ENCODE peak calls at places on chromosomes 12 and 14, in seven cellular contexts. K, F, I, B, U, H and S are unnamed samples.
A peak's percentile ranks its signal among the peaks of the same experiment; 100 is the strongest.

GRCh38 chr14:88515499-88516221 is 39.1 kb downstream of the PTPN21 start:
- DNase-seq in U (no peak), K (no peak), B (no peak), H (no peak), F (no peak), I (no peak), S (no peak)

GRCh38 chr14:59630281-59630963 is 53.8 kb upstream of the CCDC175 start:
- DNase-seq in F (no peak), K (no peak), H (no peak), I (no peak), B (no peak), U (no peak), S (peak; percentile 9)

GRCh38 chr14:98197933-98198332 is 1074.1 kb downstream of the BCL11B start:
- DNase-seq in U (no peak), H (no peak), K (no peak), I (no peak), B (no peak), F (no peak), S (no peak)

GRCh38 chr14:104664588-104664987 is 24.8 kb upstream of the INF2 start:
- DNase-seq in U (no peak), F (no peak), K (no peak), I (no peak), H (no peak), B (no peak), S (no peak)

GRCh38 chr14:49641697-49642129 is 6.7 kb upstream of the DNAAF2 start:
- DNase-seq in H (peak; percentile 75), I (no peak), K (no peak), B (no peak), F (no peak), U (no peak), S (peak; percentile 36)

GRCh38 chr12:23949212-23950010 is at the start of gene SOX5:
- DNase-seq in I (peak; percentile 28), U (no peak), F (no peak), K (no peak), B (no peak), H (peak; percentile 28), S (peak; percentile 75)

GRCh38 chr14:63276016-63276415 is 42.7 kb downstream of the GPHB5 start:
- DNase-seq in B (no peak), F (no peak), I (no peak), K (no peak), H (no peak), U (no peak), S (no peak)

GRCh38 chr12:95102916-95103671 is 29.7 kb upstream of the NR2C1 start:
- DNase-seq in H (no peak), K (peak; percentile 88), I (no peak), B (peak; percentile 92), F (no peak), U (no peak), S (peak; percentile 89)

GRCh38 chr12:105480162-105480561 is 149.7 kb downstream of the C12orf75 start:
- DNase-seq in F (no peak), B (no peak), I (no peak), U (no peak), H (no peak), K (no peak), S (no peak)

GRCh38 chr14:103663506-103663905 is 34.5 kb downstream of the KLC1 start:
- DNase-seq in U (no peak), H (no peak), F (no peak), K (no peak), I (no peak), B (no peak), S (no peak)

GRCh38 chr12:131007031-131007793 is 53.5 kb downstream of the ADGRD1 start:
- DNase-seq in U (no peak), H (peak; percentile 41), I (no peak), F (no peak), K (no peak), B (no peak), S (no peak)

GRCh38 chr12:29053567-29053966 is 95.5 kb upstream of the FAR2 start:
- DNase-seq in U (no peak), F (no peak), K (no peak), I (no peak), H (no peak), B (no peak), S (no peak)

GRCh38 chr14:71206766-71207371 is 299.6 kb downstream of the PCNX1 start:
- DNase-seq in I (no peak), K (no peak), F (peak; percentile 66), H (peak; percentile 26), U (no peak), B (no peak), S (peak; percentile 88)

GRCh38 chr12:47576256-47576655 is 129.6 kb downstream of the RPAP3 start:
- DNase-seq in H (no peak), K (no peak), U (no peak), I (no peak), B (no peak), F (no peak), S (no peak)

GRCh38 chr12:60173213-60174170 is 577.7 kb downstream of the SLC16A7 start:
- DNase-seq in K (no peak), H (no peak), F (no peak), I (no peak), B (no peak), U (no peak), S (no peak)

GRCh38 chr12:130281157-130281799 is 56.4 kb upstream of the PIWIL1 start:
- DNase-seq in U (no peak), K (no peak), H (no peak), F (no peak), I (no peak), B (no peak), S (no peak)

GRCh38 chr12:44287545-44287944 is 451.7 kb downstream of the TMEM117 start:
- DNase-seq in F (no peak), K (no peak), B (no peak), I (no peak), H (no peak), U (no peak), S (no peak)

GRCh38 chr12:102029148-102029547 is 32.6 kb downstream of the WASHC3 start:
- DNase-seq in B (no peak), K (no peak), H (no peak), I (no peak), F (no peak), U (no peak), S (no peak)

GRCh38 chr14:98008381-98009113 is 1211.4 kb downstream of the VRK1 start:
- DNase-seq in I (no peak), B (no peak), F (no peak), U (no peak), K (no peak), H (no peak), S (no peak)

GRCh38 chr12:91874086-91874865 is 271.4 kb downstream of the BTG1 start:
- DNase-seq in B (no peak), U (no peak), F (no peak), K (no peak), H (no peak), I (no peak), S (no peak)

GRCh38 chr14:39268393-39268792 is 34.7 kb downstream of the MIA2 start:
- DNase-seq in I (no peak), H (no peak), F (no peak), K (no peak), B (no peak), U (no peak), S (peak; percentile 29)

GRCh38 chr12:85865905-85866304 is 8.2 kb upstream of the NTS start:
- DNase-seq in H (no peak), K (no peak), U (no peak), I (no peak), F (no peak), B (no peak), S (no peak)